ENCODE peak calls at places on chromosomes 6 and 20, in five cellular contexts. G is H4; B is HCT116; I is AG04449; U is stimulated activated CD4-positive, alpha-beta T cell treated with anti-CD3 and anti-CD28 coated beads, Interleukin-4, amount 100 ng/mL, for 48 hours. N is an unnamed sample.

GRCh38 chr20:17856024-17856564 is 112.5 kb downstream of the SNX5 start:
- DNase-seq in G (no peak), B (no peak), I (no peak), U (no peak), N (no peak)

GRCh38 chr6:159969204-159969912 is 476 bp downstream of the IGF2R start:
- DNase-seq in G (no peak), B (no peak), I (no peak), U (peak), N (peak)

GRCh38 chr20:40442181-40442963 is 246.7 kb downstream of the MAFB start:
- DNase-seq in G (peak), B (no peak), I (no peak), U (no peak), N (no peak)

GRCh38 chr6:27814665-27815424 is 97.4 kb downstream of the OR2B2 start:
- DNase-seq in G (no peak), B (peak), I (peak), U (peak), N (peak)

GRCh38 chr6:13795041-13795748 is 19.2 kb downstream of the MCUR1 start:
- DNase-seq in G (peak), B (peak), I (peak), U (peak), N (peak)

GRCh38 chr6:147156218-147156617 is 48.0 kb upstream of the STXBP5 start:
- DNase-seq in G (no peak), B (no peak), I (no peak), U (no peak), N (no peak)

GRCh38 chr20:38201356-38201755 is 36.3 kb upstream of the TGM2 start:
- DNase-seq in G (no peak), B (no peak), I (no peak), U (no peak), N (no peak)

GRCh38 chr6:88663801-88664200 is 299.6 kb downstream of the RNGTT start:
- DNase-seq in G (no peak), B (no peak), I (no peak), U (no peak), N (no peak)

GRCh38 chr20:49989234-49990065 is 6.7 kb downstream of the SNAI1 start:
- DNase-seq in G (peak), B (no peak), I (peak), U (no peak), N (no peak)

GRCh38 chr20:63775096-63775978 is 35.8 kb downstream of the SLC2A4RG start:
- DNase-seq in G (no peak), B (no peak), I (no peak), U (peak), N (no peak)

GRCh38 chr6:36906539-36906938 is 20.8 kb downstream of the C6orf89 start:
- DNase-seq in G (no peak), B (no peak), I (no peak), U (no peak), N (no peak)

GRCh38 chr6:115441671-115442070 is 619.0 kb downstream of the FRK start:
- DNase-seq in G (no peak), B (no peak), I (no peak), U (no peak), N (no peak)

GRCh38 chr6:111228094-111228493 is 140.8 kb downstream of the SLC16A10 start:
- DNase-seq in G (no peak), B (no peak), I (no peak), U (no peak), N (no peak)

GRCh38 chr6:110999634-111000270 is 17.9 kb downstream of the RPF2 start:
- DNase-seq in G (no peak), B (no peak), I (no peak), U (no peak), N (peak)

GRCh38 chr6:4941782-4942672 is 61.8 kb downstream of the RPP40 start:
- DNase-seq in G (peak), B (peak), I (peak), U (peak), N (no peak)

GRCh38 chr6:33700391-33701050 is 11.0 kb downstream of the UQCC2 start:
- DNase-seq in G (peak), B (peak), I (peak), U (peak), N (peak)

GRCh38 chr6:157563611-157564284 is 182.8 kb downstream of the ZDHHC14 start:
- DNase-seq in G (no peak), B (no peak), I (no peak), U (no peak), N (no peak)

GRCh38 chr6:134714679-134715078 is 235.2 kb downstream of the ALDH8A1 start:
- DNase-seq in G (no peak), B (no peak), I (no peak), U (no peak), N (no peak)

GRCh38 chr6:28803337-28803709 is 120.5 kb downstream of the TRIM27 start:
- DNase-seq in G (peak), B (no peak), I (no peak), U (no peak), N (no peak)

GRCh38 chr6:79824231-79824630 is 123.1 kb downstream of the ELOVL4 start:
- DNase-seq in G (no peak), B (no peak), I (no peak), U (no peak), N (no peak)

GRCh38 chr6:79526897-79527296 is 10.3 kb downstream of the LCA5 start:
- DNase-seq in G (peak), B (no peak), I (no peak), U (no peak), N (no peak)

GRCh38 chr20:48153523-48153922 is 368.2 kb upstream of the SULF2 start:
- DNase-seq in G (no peak), B (no peak), I (no peak), U (no peak), N (no peak)

GRCh38 chr20:49675368-49676151 is 38.1 kb downstream of the B4GALT5 start:
- DNase-seq in G (no peak), B (no peak), I (no peak), U (no peak), N (no peak)

GRCh38 chr6:91926827-91927226 is 1340.0 kb upstream of the MAP3K7 start:
- DNase-seq in G (no peak), B (no peak), I (no peak), U (no peak), N (no peak)

GRCh38 chr20:46367967-46368901 is 38.2 kb downstream of the ELMO2 start:
- DNase-seq in G (no peak), B (no peak), I (no peak), U (no peak), N (no peak)

GRCh38 chr20:62835931-62836861 is 19.3 kb downstream of the COL9A3 start:
- DNase-seq in G (no peak), B (no peak), I (no peak), U (no peak), N (no peak)

GRCh38 chr6:16961577-16961976 is 140.3 kb upstream of the STMND1 start:
- DNase-seq in G (no peak), B (no peak), I (no peak), U (no peak), N (no peak)

GRCh38 chr6:56732517-56732916 is 89.8 kb upstream of the DST start:
- DNase-seq in G (no peak), B (no peak), I (no peak), U (no peak), N (no peak)

GRCh38 chr20:35226775-35227681 is 538 bp downstream of the MMP24 start:
- DNase-seq in G (no peak), B (no peak), I (no peak), U (peak), N (peak)

GRCh38 chr6:54085047-54085446 is 26.2 kb upstream of the MLIP start:
- DNase-seq in G (no peak), B (no peak), I (no peak), U (no peak), N (no peak)

GRCh38 chr6:37482356-37483292 is 17.1 kb downstream of the CCDC167 start:
- DNase-seq in G (no peak), B (no peak), I (no peak), U (no peak), N (no peak)

GRCh38 chr20:28562510-28562898 is 2695.0 kb upstream of the DEFB115 start:
- DNase-seq in G (peak), B (no peak), I (peak), U (no peak), N (no peak)

GRCh38 chr6:118500130-118501015 is 47.7 kb upstream of the PLN start:
- DNase-seq in G (no peak), B (no peak), I (no peak), U (no peak), N (no peak)

GRCh38 chr6:109762769-109763450 is 71.8 kb downstream of the FIG4 start:
- DNase-seq in G (no peak), B (no peak), I (no peak), U (no peak), N (no peak)

GRCh38 chr6:37576336-37576737 is 76.6 kb upstream of the CCDC167 start:
- DNase-seq in G (peak), B (peak), I (no peak), U (no peak), N (no peak)

GRCh38 chr6:4460595-4461475 is 315.4 kb upstream of the CDYL start:
- DNase-seq in G (no peak), B (no peak), I (no peak), U (no peak), N (no peak)

GRCh38 chr6:71676298-71676697 is 210.1 kb upstream of the RIMS1 start:
- DNase-seq in G (no peak), B (no peak), I (no peak), U (no peak), N (no peak)

GRCh38 chr6:33958208-33958862 is 154.5 kb upstream of the MLN start:
- DNase-seq in G (no peak), B (no peak), I (no peak), U (no peak), N (no peak)

GRCh38 chr6:34358389-34358906 is 34.0 kb downstream of the NUDT3 start:
- DNase-seq in G (peak), B (no peak), I (peak), U (no peak), N (no peak)

N was measured in central memory CD4-positive, alpha-beta T cell.